ENCODE peak calls at places on chromosomes 2 and 18, in five cellular contexts. One of them, this sample, is unnamed.

GRCh38 chr2:101698419-101699190 is 1.1 kb downstream of the MAP4K4 start:
- DNase-seq in IMR-90: no peak
- DNase-seq in CD4-positive, CD25-positive, alpha-beta regulatory T cell: peak; percentile 30
- DNase-seq in breast epithelium: no peak
- DNase-seq in adrenal gland: no peak
- DNase-seq in this sample: no peak

GRCh38 chr2:29218071-29218470 is 102.9 kb downstream of the CLIP4 start:
- DNase-seq in IMR-90: no peak
- DNase-seq in CD4-positive, CD25-positive, alpha-beta regulatory T cell: no peak
- DNase-seq in breast epithelium: peak; percentile 4
- DNase-seq in adrenal gland: no peak
- DNase-seq in this sample: no peak

GRCh38 chr2:127656569-127657231 is 10.7 kb downstream of the GPR17 start:
- DNase-seq in IMR-90: no peak
- DNase-seq in CD4-positive, CD25-positive, alpha-beta regulatory T cell: no peak
- DNase-seq in breast epithelium: no peak
- DNase-seq in adrenal gland: no peak
- DNase-seq in this sample: no peak

GRCh38 chr2:143229952-143230351 is 100.7 kb downstream of the ARHGAP15 start:
- DNase-seq in IMR-90: no peak
- DNase-seq in CD4-positive, CD25-positive, alpha-beta regulatory T cell: no peak
- DNase-seq in breast epithelium: no peak
- DNase-seq in adrenal gland: no peak
- DNase-seq in this sample: no peak

GRCh38 chr2:235949567-235950472 is 218.4 kb downstream of the GBX2 start:
- DNase-seq in IMR-90: no peak
- DNase-seq in CD4-positive, CD25-positive, alpha-beta regulatory T cell: no peak
- DNase-seq in breast epithelium: no peak
- DNase-seq in adrenal gland: no peak
- DNase-seq in this sample: no peak

GRCh38 chr2:217438136-217438535 is 564.7 kb downstream of the TNS1 start:
- DNase-seq in IMR-90: no peak
- DNase-seq in CD4-positive, CD25-positive, alpha-beta regulatory T cell: no peak
- DNase-seq in breast epithelium: no peak
- DNase-seq in adrenal gland: no peak
- DNase-seq in this sample: no peak

GRCh38 chr18:8474661-8475060 is 134.6 kb upstream of the RAB12 start:
- DNase-seq in IMR-90: no peak
- DNase-seq in CD4-positive, CD25-positive, alpha-beta regulatory T cell: no peak
- DNase-seq in breast epithelium: no peak
- DNase-seq in adrenal gland: no peak
- DNase-seq in this sample: no peak

GRCh38 chr2:65901809-65902208 is 469.4 kb upstream of the SPRED2 start:
- DNase-seq in IMR-90: no peak
- DNase-seq in CD4-positive, CD25-positive, alpha-beta regulatory T cell: no peak
- DNase-seq in breast epithelium: no peak
- DNase-seq in adrenal gland: peak; percentile 54
- DNase-seq in this sample: no peak

GRCh38 chr2:218406949-218407703 is 7.5 kb downstream of the CTDSP1 start:
- DNase-seq in IMR-90: peak; percentile 37
- DNase-seq in CD4-positive, CD25-positive, alpha-beta regulatory T cell: peak; percentile 50
- DNase-seq in breast epithelium: peak; percentile 71
- DNase-seq in adrenal gland: peak; percentile 92
- DNase-seq in this sample: no peak

GRCh38 chr2:151844217-151844896 is 16.1 kb upstream of the ARL5A start:
- DNase-seq in IMR-90: no peak
- DNase-seq in CD4-positive, CD25-positive, alpha-beta regulatory T cell: no peak
- DNase-seq in breast epithelium: no peak
- DNase-seq in adrenal gland: no peak
- DNase-seq in this sample: no peak

GRCh38 chr2:67103161-67103560 is 294.0 kb upstream of the ETAA1 start:
- DNase-seq in IMR-90: no peak
- DNase-seq in CD4-positive, CD25-positive, alpha-beta regulatory T cell: no peak
- DNase-seq in breast epithelium: no peak
- DNase-seq in adrenal gland: no peak
- DNase-seq in this sample: no peak

GRCh38 chr2:67389286-67389685 is 7.8 kb upstream of the ETAA1 start:
- DNase-seq in IMR-90: peak; percentile 70
- DNase-seq in CD4-positive, CD25-positive, alpha-beta regulatory T cell: no peak
- DNase-seq in breast epithelium: no peak
- DNase-seq in adrenal gland: no peak
- DNase-seq in this sample: no peak

GRCh38 chr2:235956281-235956970 is 211.8 kb downstream of the GBX2 start:
- DNase-seq in IMR-90: no peak
- DNase-seq in CD4-positive, CD25-positive, alpha-beta regulatory T cell: no peak
- DNase-seq in breast epithelium: no peak
- DNase-seq in adrenal gland: no peak
- DNase-seq in this sample: no peak

GRCh38 chr2:17470855-17471641 is 47.2 kb downstream of the RAD51AP2 start:
- DNase-seq in IMR-90: peak; percentile 40
- DNase-seq in CD4-positive, CD25-positive, alpha-beta regulatory T cell: no peak
- DNase-seq in breast epithelium: no peak
- DNase-seq in adrenal gland: no peak
- DNase-seq in this sample: no peak